ENCODE peak calls at places on chromosome 13, in ten cellular contexts. N, G, U, K, Q, B, M, T, X and A are unnamed samples.

GRCh38 chr13:75307370-75307984 is 174.5 kb downstream of the TBC1D4 start:
- DNase-seq in N (no peak), G (no peak), U (no peak), K (no peak), Q (no peak), B (no peak), M (no peak), T (no peak), X (no peak), A (no peak)

GRCh38 chr13:79918620-79919019 is 422.3 kb downstream of the SPRY2 start:
- DNase-seq in N (no peak), G (no peak), U (no peak), K (no peak), Q (no peak), B (no peak), M (no peak), T (no peak), X (no peak), A (no peak)

GRCh38 chr13:75643693-75644092 is 7.6 kb downstream of the LMO7 start:
- DNase-seq in N (no peak), G (no peak), U (no peak), K (no peak), Q (no peak), B (no peak), M (no peak), T (no peak), X (no peak), A (no peak)

GRCh38 chr13:44128522-44128921 is 245.1 kb upstream of the SERP2 start:
- DNase-seq in N (no peak), G (no peak), U (no peak), K (no peak), Q (no peak), B (no peak), M (no peak), T (no peak), X (no peak), A (no peak)

GRCh38 chr13:60261432-60262351 is 98.0 kb upstream of the DIAPH3 start:
- DNase-seq in N (no peak), G (no peak), U (peak; percentile 96), K (peak; percentile 100), Q (no peak), B (no peak), M (no peak), T (no peak), X (no peak), A (no peak)

GRCh38 chr13:41060723-41061074 is 610 bp upstream of the WBP4 start:
- DNase-seq in N (peak; percentile 83), G (peak; percentile 93), U (peak; percentile 69), K (peak; percentile 77), Q (no peak), B (peak; percentile 65), M (peak; percentile 66), T (peak; percentile 94), X (peak; percentile 72), A (no peak)

GRCh38 chr13:98022210-98022609 is 68.7 kb downstream of the IPO5 start:
- DNase-seq in N (no peak), G (no peak), U (no peak), K (no peak), Q (no peak), B (no peak), M (no peak), T (no peak), X (no peak), A (peak; percentile 49)

GRCh38 chr13:45718063-45718462 is 15.9 kb downstream of the CBY2 start:
- DNase-seq in N (peak; percentile 38), G (no peak), U (no peak), K (peak; percentile 35), Q (peak; percentile 19), B (peak; percentile 1), M (no peak), T (peak; percentile 79), X (no peak), A (no peak)

GRCh38 chr13:39575641-39576238 is 27.3 kb downstream of the LHFPL6 start:
- DNase-seq in N (no peak), G (no peak), U (no peak), K (no peak), Q (no peak), B (no peak), M (no peak), T (no peak), X (no peak), A (peak; percentile 25)

GRCh38 chr13:29496241-29496712 is 99.2 kb downstream of the SLC7A1 start:
- DNase-seq in N (peak; percentile 87), G (no peak), U (no peak), K (peak; percentile 36), Q (peak; percentile 34), B (no peak), M (no peak), T (peak; percentile 90), X (no peak), A (no peak)

GRCh38 chr13:114105351-114106225 is 26.8 kb downstream of the RASA3 start:
- DNase-seq in N (no peak), G (peak; percentile 79), U (no peak), K (no peak), Q (no peak), B (no peak), M (no peak), T (no peak), X (no peak), A (no peak)

GRCh38 chr13:110811008-110811720 is 97.7 kb downstream of the ING1 start:
- DNase-seq in N (no peak), G (peak; percentile 15), U (no peak), K (no peak), Q (no peak), B (no peak), M (no peak), T (no peak), X (no peak), A (no peak)

GRCh38 chr13:113981201-113981605 is 7.3 kb upstream of the C13orf46 start:
- DNase-seq in N (no peak), G (peak; percentile 69), U (peak; percentile 98), K (peak; percentile 98), Q (peak; percentile 42), B (no peak), M (peak; percentile 21), T (no peak), X (no peak), A (no peak)

GRCh38 chr13:41562083-41562482 is 104.7 kb downstream of the RGCC start:
- DNase-seq in N (no peak), G (peak; percentile 90), U (no peak), K (no peak), Q (no peak), B (peak; percentile 16), M (peak; percentile 2), T (no peak), X (no peak), A (peak; percentile 84)

GRCh38 chr13:45167611-45168554 is 33.0 kb downstream of the KCTD4 start:
- DNase-seq in N (no peak), G (no peak), U (peak; percentile 42), K (peak; percentile 46), Q (peak; percentile 92), B (no peak), M (no peak), T (no peak), X (no peak), A (no peak)

GRCh38 chr13:27309967-27310598 is 39.5 kb downstream of the RASL11A start:
- DNase-seq in N (no peak), G (no peak), U (no peak), K (no peak), Q (no peak), B (no peak), M (peak; percentile 28), T (no peak), X (no peak), A (no peak)

GRCh38 chr13:32426191-32426980 is 1.5 kb downstream of the N4BP2L1 start:
- DNase-seq in N (no peak), G (no peak), U (no peak), K (peak; percentile 36), Q (peak; percentile 49), B (no peak), M (no peak), T (peak; percentile 80), X (peak; percentile 31), A (no peak)

GRCh38 chr13:62294210-62294609 is 878.6 kb upstream of the PCDH20 start:
- DNase-seq in N (no peak), G (no peak), U (no peak), K (no peak), Q (no peak), B (no peak), M (no peak), T (no peak), X (no peak), A (no peak)

GRCh38 chr13:67996101-67996500 is 766.0 kb upstream of the PCDH9 start:
- DNase-seq in N (no peak), G (no peak), U (no peak), K (no peak), Q (no peak), B (no peak), M (no peak), T (no peak), X (no peak), A (no peak)

GRCh38 chr13:114123876-114124275 is 8.5 kb downstream of the RASA3 start:
- DNase-seq in N (no peak), G (no peak), U (no peak), K (no peak), Q (no peak), B (no peak), M (no peak), T (no peak), X (no peak), A (no peak)

GRCh38 chr13:105972306-105972721 is 563.1 kb downstream of the EFNB2 start:
- DNase-seq in N (no peak), G (no peak), U (peak; percentile 80), K (peak; percentile 80), Q (peak; percentile 86), B (no peak), M (no peak), T (no peak), X (no peak), A (no peak)

GRCh38 chr13:87208636-87209035 is 462.5 kb upstream of the SLITRK5 start:
- DNase-seq in N (no peak), G (no peak), U (no peak), K (peak; percentile 52), Q (no peak), B (no peak), M (no peak), T (no peak), X (no peak), A (no peak)

GRCh38 chr13:42305503-42305902 is 33.6 kb downstream of the AKAP11 start:
- DNase-seq in N (no peak), G (no peak), U (no peak), K (no peak), Q (no peak), B (no peak), M (no peak), T (no peak), X (no peak), A (no peak)

GRCh38 chr13:90793261-90793785 is 554.2 kb upstream of the MIR17HG start:
- DNase-seq in N (no peak), G (no peak), U (no peak), K (no peak), Q (no peak), B (no peak), M (no peak), T (no peak), X (no peak), A (no peak)